ENCODE peak calls at places on chromosomes 7 and 10, in ten cellular contexts. One of them, this sample, is unnamed.

GRCh38 chr7:157540606-157541294 is 203.9 kb downstream of the DNAJB6 start:
- DNase-seq in Peyer's patch: no peak
- DNase-seq in fibroblast of mammary gland: no peak
- DNase-seq in heart left ventricle: no peak
- DNase-seq in retinal pigment epithelial cell: no peak
- DNase-seq in esophagus squamous epithelium: no peak
- DNase-seq in GM13976: no peak
- DNase-seq in coronary artery: no peak
- DNase-seq in mammary epithelial cell: no peak
- DNase-seq in nephron progenitor cell: no peak
- DNase-seq in this sample: no peak

GRCh38 chr7:112362053-112362650 is 88.1 kb upstream of the IFRD1 start:
- DNase-seq in heart left ventricle: no peak
- DNase-seq in Peyer's patch: no peak
- DNase-seq in retinal pigment epithelial cell: no peak
- DNase-seq in coronary artery: no peak
- DNase-seq in mammary epithelial cell: no peak
- DNase-seq in nephron progenitor cell: no peak
- DNase-seq in esophagus squamous epithelium: no peak
- DNase-seq in fibroblast of mammary gland: no peak
- DNase-seq in GM13976: no peak
- DNase-seq in this sample: no peak

GRCh38 chr7:38317457-38318037 is 44.1 kb upstream of the TARP start:
- DNase-seq in fibroblast of mammary gland: no peak
- DNase-seq in retinal pigment epithelial cell: no peak
- DNase-seq in mammary epithelial cell: no peak
- DNase-seq in coronary artery: no peak
- DNase-seq in heart left ventricle: no peak
- DNase-seq in esophagus squamous epithelium: no peak
- DNase-seq in nephron progenitor cell: no peak
- DNase-seq in GM13976: no peak
- DNase-seq in Peyer's patch: peak
- DNase-seq in this sample: no peak

GRCh38 chr7:50287121-50287520 is 17.4 kb upstream of the IKZF1 start:
- DNase-seq in heart left ventricle: no peak
- DNase-seq in coronary artery: no peak
- DNase-seq in fibroblast of mammary gland: no peak
- DNase-seq in esophagus squamous epithelium: no peak
- DNase-seq in GM13976: no peak
- DNase-seq in Peyer's patch: no peak
- DNase-seq in retinal pigment epithelial cell: no peak
- DNase-seq in mammary epithelial cell: no peak
- DNase-seq in nephron progenitor cell: no peak
- DNase-seq in this sample: no peak

GRCh38 chr7:40884226-40884625 is 749.4 kb downstream of the SUGCT start:
- DNase-seq in mammary epithelial cell: no peak
- DNase-seq in fibroblast of mammary gland: peak
- DNase-seq in heart left ventricle: no peak
- DNase-seq in esophagus squamous epithelium: no peak
- DNase-seq in retinal pigment epithelial cell: no peak
- DNase-seq in GM13976: no peak
- DNase-seq in nephron progenitor cell: no peak
- DNase-seq in Peyer's patch: no peak
- DNase-seq in coronary artery: no peak
- DNase-seq in this sample: no peak

GRCh38 chr7:113015038-113015645 is 71.5 kb downstream of the GPR85 start:
- DNase-seq in nephron progenitor cell: no peak
- DNase-seq in GM13976: no peak
- DNase-seq in mammary epithelial cell: peak
- DNase-seq in fibroblast of mammary gland: peak
- DNase-seq in coronary artery: no peak
- DNase-seq in heart left ventricle: no peak
- DNase-seq in retinal pigment epithelial cell: peak
- DNase-seq in esophagus squamous epithelium: no peak
- DNase-seq in Peyer's patch: no peak
- DNase-seq in this sample: peak

GRCh38 chr10:43238462-43238861 is 28.4 kb downstream of the RASGEF1A start:
- DNase-seq in mammary epithelial cell: no peak
- DNase-seq in GM13976: no peak
- DNase-seq in coronary artery: peak
- DNase-seq in nephron progenitor cell: no peak
- DNase-seq in Peyer's patch: peak
- DNase-seq in heart left ventricle: no peak
- DNase-seq in fibroblast of mammary gland: no peak
- DNase-seq in retinal pigment epithelial cell: no peak
- DNase-seq in esophagus squamous epithelium: no peak
- DNase-seq in this sample: no peak

GRCh38 chr7:16644624-16644986 is 949 bp downstream of the ANKMY2 start:
- DNase-seq in esophagus squamous epithelium: no peak
- DNase-seq in Peyer's patch: peak
- DNase-seq in GM13976: peak
- DNase-seq in fibroblast of mammary gland: peak
- DNase-seq in coronary artery: peak
- DNase-seq in retinal pigment epithelial cell: no peak
- DNase-seq in heart left ventricle: peak
- DNase-seq in nephron progenitor cell: peak
- DNase-seq in mammary epithelial cell: peak
- DNase-seq in this sample: peak

GRCh38 chr7:50661345-50662058 is 96.3 kb upstream of the DDC start:
- DNase-seq in nephron progenitor cell: no peak
- DNase-seq in GM13976: no peak
- DNase-seq in fibroblast of mammary gland: peak
- DNase-seq in Peyer's patch: peak
- DNase-seq in coronary artery: peak
- DNase-seq in mammary epithelial cell: no peak
- DNase-seq in esophagus squamous epithelium: no peak
- DNase-seq in heart left ventricle: no peak
- DNase-seq in retinal pigment epithelial cell: no peak
- DNase-seq in this sample: no peak

GRCh38 chr7:122137291-122138077 is 6.6 kb downstream of the AASS start:
- DNase-seq in nephron progenitor cell: no peak
- DNase-seq in heart left ventricle: no peak
- DNase-seq in esophagus squamous epithelium: no peak
- DNase-seq in GM13976: no peak
- DNase-seq in retinal pigment epithelial cell: no peak
- DNase-seq in fibroblast of mammary gland: peak
- DNase-seq in Peyer's patch: no peak
- DNase-seq in mammary epithelial cell: no peak
- DNase-seq in coronary artery: no peak
- DNase-seq in this sample: peak

GRCh38 chr10:118459642-118460193 is 117.6 kb upstream of the FAM204A start:
- DNase-seq in esophagus squamous epithelium: no peak
- DNase-seq in heart left ventricle: peak
- DNase-seq in GM13976: peak
- DNase-seq in mammary epithelial cell: peak
- DNase-seq in fibroblast of mammary gland: peak
- DNase-seq in Peyer's patch: peak
- DNase-seq in retinal pigment epithelial cell: peak
- DNase-seq in coronary artery: no peak
- DNase-seq in nephron progenitor cell: peak
- DNase-seq in this sample: peak

GRCh38 chr10:92923416-92923815 is 75.1 kb downstream of the EXOC6 start:
- DNase-seq in nephron progenitor cell: no peak
- DNase-seq in GM13976: no peak
- DNase-seq in Peyer's patch: no peak
- DNase-seq in esophagus squamous epithelium: no peak
- DNase-seq in heart left ventricle: no peak
- DNase-seq in mammary epithelial cell: peak
- DNase-seq in fibroblast of mammary gland: no peak
- DNase-seq in retinal pigment epithelial cell: no peak
- DNase-seq in coronary artery: no peak
- DNase-seq in this sample: no peak

GRCh38 chr7:42573904-42574692 is 337.1 kb upstream of the GLI3 start:
- DNase-seq in GM13976: no peak
- DNase-seq in heart left ventricle: no peak
- DNase-seq in nephron progenitor cell: no peak
- DNase-seq in coronary artery: no peak
- DNase-seq in esophagus squamous epithelium: no peak
- DNase-seq in retinal pigment epithelial cell: no peak
- DNase-seq in Peyer's patch: no peak
- DNase-seq in fibroblast of mammary gland: no peak
- DNase-seq in mammary epithelial cell: no peak
- DNase-seq in this sample: peak

GRCh38 chr10:43069597-43069996 is 7.3 kb upstream of the RET start:
- DNase-seq in Peyer's patch: no peak
- DNase-seq in nephron progenitor cell: no peak
- DNase-seq in coronary artery: no peak
- DNase-seq in retinal pigment epithelial cell: no peak
- DNase-seq in heart left ventricle: no peak
- DNase-seq in GM13976: no peak
- DNase-seq in fibroblast of mammary gland: no peak
- DNase-seq in esophagus squamous epithelium: no peak
- DNase-seq in mammary epithelial cell: no peak
- DNase-seq in this sample: no peak

DNA sequence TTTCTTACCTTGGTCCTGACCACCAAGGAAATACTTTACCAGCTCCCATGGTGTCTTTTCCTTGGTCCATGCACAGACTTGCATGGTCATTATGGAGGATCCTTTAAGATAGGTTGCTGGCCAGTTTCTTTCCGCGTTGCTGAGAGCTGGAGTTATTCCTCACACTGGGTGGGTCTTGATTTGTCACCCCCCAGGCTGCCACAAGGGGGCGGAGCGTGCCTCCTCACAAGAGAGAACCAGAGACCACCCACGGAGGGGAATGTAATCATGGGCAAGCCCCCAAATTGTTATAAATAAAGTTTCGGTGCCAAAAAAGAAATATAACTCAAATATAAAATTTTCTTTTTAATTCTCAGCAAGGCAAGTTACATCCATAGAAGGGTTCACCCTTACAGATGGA is 10.5 kb upstream of the TRIM24 start:
- DNase-seq in heart left ventricle: no peak
- DNase-seq in fibroblast of mammary gland: no peak
- DNase-seq in esophagus squamous epithelium: no peak
- DNase-seq in nephron progenitor cell: peak
- DNase-seq in coronary artery: no peak
- DNase-seq in GM13976: no peak
- DNase-seq in mammary epithelial cell: no peak
- DNase-seq in retinal pigment epithelial cell: no peak
- DNase-seq in Peyer's patch: no peak
- DNase-seq in this sample: no peak
- TF ChIP-seq CTCF in heart left ventricle: peak
- TF ChIP-seq CTCF in fibroblast of mammary gland: peak
- TF ChIP-seq CTCF in esophagus squamous epithelium: no peak
- TF ChIP-seq CTCF in nephron progenitor cell: peak
- TF ChIP-seq CTCF in coronary artery: no peak
- TF ChIP-seq CTCF in GM13976: peak
- TF ChIP-seq CTCF in mammary epithelial cell: no peak
- TF ChIP-seq CTCF in retinal pigment epithelial cell: peak
- TF ChIP-seq CTCF in Peyer's patch: no peak
- TF ChIP-seq CTCF in this sample: peak

GRCh38 chr10:62422068-62422590 is 48.0 kb downstream of the ZNF365 start:
- DNase-seq in fibroblast of mammary gland: peak
- DNase-seq in esophagus squamous epithelium: no peak
- DNase-seq in retinal pigment epithelial cell: no peak
- DNase-seq in GM13976: no peak
- DNase-seq in nephron progenitor cell: no peak
- DNase-seq in Peyer's patch: no peak
- DNase-seq in heart left ventricle: no peak
- DNase-seq in mammary epithelial cell: peak
- DNase-seq in coronary artery: no peak
- DNase-seq in this sample: peak

GRCh38 chr10:62426086-62426485 is 51.9 kb downstream of the ZNF365 start:
- DNase-seq in Peyer's patch: no peak
- DNase-seq in fibroblast of mammary gland: peak
- DNase-seq in esophagus squamous epithelium: no peak
- DNase-seq in coronary artery: no peak
- DNase-seq in mammary epithelial cell: peak
- DNase-seq in heart left ventricle: no peak
- DNase-seq in GM13976: no peak
- DNase-seq in nephron progenitor cell: no peak
- DNase-seq in retinal pigment epithelial cell: no peak
- DNase-seq in this sample: peak

GRCh38 chr10:62426600-62426999 is 52.4 kb downstream of the ZNF365 start:
- DNase-seq in Peyer's patch: no peak
- DNase-seq in coronary artery: no peak
- DNase-seq in nephron progenitor cell: no peak
- DNase-seq in mammary epithelial cell: no peak
- DNase-seq in esophagus squamous epithelium: no peak
- DNase-seq in GM13976: no peak
- DNase-seq in heart left ventricle: no peak
- DNase-seq in fibroblast of mammary gland: no peak
- DNase-seq in retinal pigment epithelial cell: no peak
- DNase-seq in this sample: no peak

GRCh38 chr10:62424026-62424425 is 49.9 kb downstream of the ZNF365 start:
- DNase-seq in nephron progenitor cell: no peak
- DNase-seq in fibroblast of mammary gland: peak
- DNase-seq in coronary artery: no peak
- DNase-seq in Peyer's patch: no peak
- DNase-seq in GM13976: no peak
- DNase-seq in heart left ventricle: no peak
- DNase-seq in retinal pigment epithelial cell: no peak
- DNase-seq in esophagus squamous epithelium: no peak
- DNase-seq in mammary epithelial cell: no peak
- DNase-seq in this sample: no peak
- TF ChIP-seq CTCF in nephron progenitor cell: no peak
- TF ChIP-seq CTCF in fibroblast of mammary gland: peak
- TF ChIP-seq CTCF in coronary artery: no peak
- TF ChIP-seq CTCF in Peyer's patch: no peak
- TF ChIP-seq CTCF in GM13976: no peak
- TF ChIP-seq CTCF in heart left ventricle: no peak
- TF ChIP-seq CTCF in retinal pigment epithelial cell: no peak
- TF ChIP-seq CTCF in esophagus squamous epithelium: no peak
- TF ChIP-seq CTCF in mammary epithelial cell: peak
- TF ChIP-seq CTCF in this sample: no peak

GRCh38 chr10:32211046-32211363 is 136.0 kb downstream of the EPC1 start:
- DNase-seq in fibroblast of mammary gland: no peak
- DNase-seq in mammary epithelial cell: no peak
- DNase-seq in Peyer's patch: no peak
- DNase-seq in retinal pigment epithelial cell: no peak
- DNase-seq in esophagus squamous epithelium: no peak
- DNase-seq in heart left ventricle: no peak
- DNase-seq in coronary artery: no peak
- DNase-seq in nephron progenitor cell: no peak
- DNase-seq in GM13976: no peak
- DNase-seq in this sample: no peak
- TF ChIP-seq CTCF in fibroblast of mammary gland: no peak
- TF ChIP-seq CTCF in mammary epithelial cell: no peak
- TF ChIP-seq CTCF in Peyer's patch: no peak
- TF ChIP-seq CTCF in retinal pigment epithelial cell: no peak
- TF ChIP-seq CTCF in esophagus squamous epithelium: no peak
- TF ChIP-seq CTCF in heart left ventricle: no peak
- TF ChIP-seq CTCF in coronary artery: no peak
- TF ChIP-seq CTCF in nephron progenitor cell: no peak
- TF ChIP-seq CTCF in GM13976: no peak
- TF ChIP-seq CTCF in this sample: no peak

DNA sequence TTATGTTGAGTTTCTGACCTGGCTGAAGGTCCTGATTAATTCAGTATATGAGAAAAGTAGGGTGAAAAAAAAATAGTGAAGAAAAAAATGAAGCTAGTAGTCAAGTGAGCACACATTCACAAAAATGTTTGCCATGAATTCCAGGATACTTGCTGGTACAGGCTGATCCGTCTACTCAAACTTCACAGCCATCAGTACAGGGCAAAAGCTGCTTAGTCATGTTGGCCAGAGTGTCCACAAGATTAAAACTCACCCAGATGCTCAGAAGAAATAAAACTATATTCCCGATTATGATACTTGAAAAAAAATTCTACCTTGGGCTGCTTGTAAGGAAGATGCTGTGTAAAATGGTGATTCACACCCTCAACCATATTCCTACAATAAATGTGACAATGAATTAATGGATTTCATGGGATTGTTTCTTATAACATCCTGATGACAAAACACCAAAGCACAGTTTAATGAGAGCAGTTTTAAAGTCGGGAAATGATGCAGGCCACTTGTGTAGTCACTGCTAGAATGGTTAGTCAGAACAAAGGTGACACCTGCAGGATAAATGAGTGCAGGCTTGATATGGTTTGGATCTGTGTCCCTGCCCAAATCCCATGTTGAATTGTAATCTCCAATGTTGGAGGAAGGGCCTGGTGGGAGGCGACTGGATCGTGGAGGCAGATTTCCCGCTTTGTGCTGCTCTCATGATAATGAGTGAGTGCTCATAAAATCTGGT is 49.2 kb upstream of the ANKRD1 start:
- DNase-seq in fibroblast of mammary gland: peak
- DNase-seq in retinal pigment epithelial cell: peak
- DNase-seq in Peyer's patch: no peak
- DNase-seq in heart left ventricle: no peak
- DNase-seq in GM13976: no peak
- DNase-seq in esophagus squamous epithelium: no peak
- DNase-seq in coronary artery: no peak
- DNase-seq in nephron progenitor cell: no peak
- DNase-seq in mammary epithelial cell: peak
- DNase-seq in this sample: peak
- TF ChIP-seq CTCF in fibroblast of mammary gland: no peak
- TF ChIP-seq CTCF in retinal pigment epithelial cell: peak
- TF ChIP-seq CTCF in Peyer's patch: no peak
- TF ChIP-seq CTCF in heart left ventricle: no peak
- TF ChIP-seq CTCF in GM13976: no peak
- TF ChIP-seq CTCF in esophagus squamous epithelium: no peak
- TF ChIP-seq CTCF in coronary artery: no peak
- TF ChIP-seq CTCF in nephron progenitor cell: no peak
- TF ChIP-seq CTCF in mammary epithelial cell: peak
- TF ChIP-seq CTCF in this sample: no peak

This sample was measured in fibroblast of the aortic adventitia.